ENCODE peak calls at places on chromosomes 6 and 20, in five cellular contexts. Z is NB4, W is COR-L47, B is GF-D8, D is pons. Q is an unnamed sample.

GRCh38 chr20:58361549-58361948 is 27.5 kb upstream of the VAPB start:
- DNase-seq in Z (no peak), W (no peak), B (no peak), D (no peak), Q (no peak)

GRCh38 chr20:57782631-57783041 is 72.8 kb upstream of the PMEPA1 start:
- DNase-seq in Z (peak), W (no peak), B (no peak), D (no peak), Q (no peak)

GRCh38 chr20:32456869-32457421 is 98.8 kb downstream of the ASXL1 start:
- DNase-seq in Z (peak), W (no peak), B (no peak), D (no peak), Q (no peak)

GRCh38 chr6:151905072-151905471 is 97.6 kb downstream of the ESR1 start:
- DNase-seq in Z (no peak), W (no peak), B (no peak), D (no peak), Q (no peak)

GRCh38 chr20:25223179-25223661 is 24.7 kb upstream of the PYGB start:
- DNase-seq in Z (peak), W (no peak), B (peak), D (no peak), Q (no peak)

GRCh38 chr20:53738039-53738944 is 144.7 kb upstream of the ZNF217 start:
- DNase-seq in Z (peak), W (no peak), B (peak), D (peak), Q (no peak)

GRCh38 chr6:5554226-5554625 is 292.9 kb downstream of the FARS2 start:
- DNase-seq in Z (no peak), W (no peak), B (no peak), D (no peak), Q (no peak)

GRCh38 chr6:146881228-146882181 is 282.7 kb downstream of the ADGB start:
- DNase-seq in Z (no peak), W (no peak), B (peak), D (no peak), Q (no peak)

GRCh38 chr6:2816158-2816557 is 25.5 kb downstream of the SERPINB1 start:
- DNase-seq in Z (no peak), W (no peak), B (no peak), D (no peak), Q (no peak)

GRCh38 chr20:31559704-31560093 is 45.4 kb upstream of the ID1 start:
- DNase-seq in Z (no peak), W (no peak), B (no peak), D (no peak), Q (no peak)

GRCh38 chr6:108616544-108616943 is 55.8 kb downstream of the FOXO3 start:
- DNase-seq in Z (peak), W (no peak), B (no peak), D (no peak), Q (no peak)

GRCh38 chr6:129370268-129370916 is 339.6 kb downstream of the ARHGAP18 start:
- DNase-seq in Z (peak), W (no peak), B (no peak), D (peak), Q (no peak)

GRCh38 chr6:3418521-3419060 is 38.3 kb downstream of the SLC22A23 start:
- DNase-seq in Z (no peak), W (no peak), B (no peak), D (no peak), Q (no peak)

GRCh38 chr6:150868759-150869158 is 3.3 kb downstream of the MTHFD1L start:
- DNase-seq in Z (no peak), W (no peak), B (no peak), D (no peak), Q (no peak)

GRCh38 chr20:59032713-59033059 is 551 bp upstream of the ATP5F1E start:
- DNase-seq in Z (no peak), W (peak), B (no peak), D (no peak), Q (peak)